ENCODE peak calls at places on chromosomes 1 and 21, in nine cellular contexts. One of them, this sample, is unnamed.
A peak's percentile ranks its signal among the peaks of the same experiment; 100 is the strongest.

GRCh38 chr1:2526824-2527552 is 592 bp upstream of the PANK4 start:
- DNase-seq in AG09319: no peak
- DNase-seq in tibial nerve: no peak
- DNase-seq in IMR-90: peak; percentile 59
- DNase-seq in omental fat pad: no peak
- DNase-seq in neural crest cell: no peak
- DNase-seq in astrocyte of the cerebellum: no peak
- DNase-seq in GM13976: peak; percentile 75
- DNase-seq in breast epithelium: no peak
- DNase-seq in this sample: no peak

GRCh38 chr1:18557621-18558465 is 72.8 kb upstream of the PAX7 start:
- DNase-seq in AG09319: no peak
- DNase-seq in tibial nerve: no peak
- DNase-seq in IMR-90: no peak
- DNase-seq in omental fat pad: no peak
- DNase-seq in neural crest cell: peak; percentile 59
- DNase-seq in astrocyte of the cerebellum: no peak
- DNase-seq in GM13976: no peak
- DNase-seq in breast epithelium: no peak
- DNase-seq in this sample: no peak

GRCh38 chr21:34974162-34974981 is 74.7 kb downstream of the RUNX1 start:
- DNase-seq in AG09319: no peak
- DNase-seq in tibial nerve: no peak
- DNase-seq in IMR-90: peak; percentile 71
- DNase-seq in omental fat pad: no peak
- DNase-seq in neural crest cell: no peak
- DNase-seq in astrocyte of the cerebellum: no peak
- DNase-seq in GM13976: peak; percentile 47
- DNase-seq in breast epithelium: no peak
- DNase-seq in this sample: no peak

GRCh38 chr1:7859406-7859805 is 6.5 kb upstream of the UTS2 start:
- DNase-seq in AG09319: no peak
- DNase-seq in tibial nerve: no peak
- DNase-seq in IMR-90: no peak
- DNase-seq in omental fat pad: no peak
- DNase-seq in neural crest cell: no peak
- DNase-seq in astrocyte of the cerebellum: no peak
- DNase-seq in GM13976: no peak
- DNase-seq in breast epithelium: no peak
- DNase-seq in this sample: no peak

GRCh38 chr1:41773144-41773571 is 145.6 kb downstream of the HIVEP3 start:
- DNase-seq in AG09319: peak; percentile 31
- DNase-seq in tibial nerve: peak; percentile 62
- DNase-seq in IMR-90: peak; percentile 80
- DNase-seq in omental fat pad: no peak
- DNase-seq in neural crest cell: no peak
- DNase-seq in astrocyte of the cerebellum: peak; percentile 48
- DNase-seq in GM13976: no peak
- DNase-seq in breast epithelium: peak; percentile 63
- DNase-seq in this sample: no peak

GRCh38 chr1:47333578-47333921 is at the start of gene CMPK1:
- DNase-seq in AG09319: peak; percentile 51
- DNase-seq in tibial nerve: peak; percentile 62
- DNase-seq in IMR-90: peak; percentile 77
- DNase-seq in omental fat pad: peak; percentile 40
- DNase-seq in neural crest cell: no peak
- DNase-seq in astrocyte of the cerebellum: peak; percentile 65
- DNase-seq in GM13976: peak; percentile 89
- DNase-seq in breast epithelium: peak; percentile 62
- DNase-seq in this sample: peak; percentile 70

GRCh38 chr1:92934395-92935378 is 26.6 kb downstream of the DIPK1A start:
- DNase-seq in AG09319: peak; percentile 95
- DNase-seq in tibial nerve: peak; percentile 53
- DNase-seq in IMR-90: peak; percentile 76
- DNase-seq in omental fat pad: no peak
- DNase-seq in neural crest cell: no peak
- DNase-seq in astrocyte of the cerebellum: peak; percentile 98
- DNase-seq in GM13976: no peak
- DNase-seq in breast epithelium: no peak
- DNase-seq in this sample: no peak

GRCh38 chr1:32208891-32209309 is at the start of gene DCDC2B:
- DNase-seq in AG09319: no peak
- DNase-seq in tibial nerve: no peak
- DNase-seq in IMR-90: peak; percentile 37
- DNase-seq in omental fat pad: no peak
- DNase-seq in neural crest cell: no peak
- DNase-seq in astrocyte of the cerebellum: no peak
- DNase-seq in GM13976: no peak
- DNase-seq in breast epithelium: peak; percentile 83
- DNase-seq in this sample: no peak

GRCh38 chr1:194159941-194160340 is 973.5 kb upstream of the B3GALT2 start:
- DNase-seq in AG09319: no peak
- DNase-seq in tibial nerve: no peak
- DNase-seq in IMR-90: peak; percentile 10
- DNase-seq in omental fat pad: no peak
- DNase-seq in neural crest cell: no peak
- DNase-seq in astrocyte of the cerebellum: no peak
- DNase-seq in GM13976: no peak
- DNase-seq in breast epithelium: no peak
- DNase-seq in this sample: no peak
- TF ChIP-seq CTCF in AG09319: no peak
- TF ChIP-seq CTCF in tibial nerve: no peak
- TF ChIP-seq CTCF in IMR-90: no peak
- TF ChIP-seq CTCF in omental fat pad: no peak
- TF ChIP-seq CTCF in neural crest cell: no peak
- TF ChIP-seq CTCF in astrocyte of the cerebellum: no peak
- TF ChIP-seq CTCF in GM13976: no peak
- TF ChIP-seq CTCF in breast epithelium: no peak
- TF ChIP-seq CTCF in this sample: no peak

GRCh38 chr1:65022264-65022663 is 55.9 kb upstream of the JAK1 start:
- DNase-seq in AG09319: no peak
- DNase-seq in tibial nerve: no peak
- DNase-seq in IMR-90: no peak
- DNase-seq in omental fat pad: no peak
- DNase-seq in neural crest cell: no peak
- DNase-seq in astrocyte of the cerebellum: no peak
- DNase-seq in GM13976: no peak
- DNase-seq in breast epithelium: no peak
- DNase-seq in this sample: no peak

GRCh38 chr1:65025794-65026193 is 59.4 kb upstream of the JAK1 start:
- DNase-seq in AG09319: no peak
- DNase-seq in tibial nerve: no peak
- DNase-seq in IMR-90: no peak
- DNase-seq in omental fat pad: no peak
- DNase-seq in neural crest cell: no peak
- DNase-seq in astrocyte of the cerebellum: no peak
- DNase-seq in GM13976: no peak
- DNase-seq in breast epithelium: no peak
- DNase-seq in this sample: no peak

GRCh38 chr1:65020774-65021173 is 54.4 kb upstream of the JAK1 start:
- DNase-seq in AG09319: no peak
- DNase-seq in tibial nerve: no peak
- DNase-seq in IMR-90: peak; percentile 5
- DNase-seq in omental fat pad: no peak
- DNase-seq in neural crest cell: no peak
- DNase-seq in astrocyte of the cerebellum: no peak
- DNase-seq in GM13976: no peak
- DNase-seq in breast epithelium: no peak
- DNase-seq in this sample: no peak

GRCh38 chr1:65026235-65026634 is 59.9 kb upstream of the JAK1 start:
- DNase-seq in AG09319: no peak
- DNase-seq in tibial nerve: no peak
- DNase-seq in IMR-90: no peak
- DNase-seq in omental fat pad: no peak
- DNase-seq in neural crest cell: no peak
- DNase-seq in astrocyte of the cerebellum: no peak
- DNase-seq in GM13976: no peak
- DNase-seq in breast epithelium: no peak
- DNase-seq in this sample: no peak

DNA sequence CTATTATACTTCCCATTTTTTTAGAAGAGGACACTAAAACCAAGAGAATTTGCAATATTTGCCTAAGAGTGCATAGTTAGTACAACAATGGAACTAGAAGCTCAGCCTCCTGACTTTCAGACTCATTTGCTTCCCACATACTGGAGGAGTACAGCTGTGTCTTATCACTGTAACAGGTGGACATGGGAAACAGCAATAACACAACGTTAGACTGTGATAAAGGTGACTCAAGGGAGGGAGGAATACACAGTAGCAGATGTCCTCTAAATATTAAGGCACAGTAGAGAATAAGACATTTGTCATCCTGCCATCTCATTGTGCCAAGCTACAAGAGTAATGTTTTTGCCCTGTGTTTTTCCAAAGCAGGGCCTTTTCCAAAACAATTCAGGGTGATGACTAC is 55.4 kb upstream of the JAK1 start:
- DNase-seq in AG09319: no peak
- DNase-seq in tibial nerve: no peak
- DNase-seq in IMR-90: no peak
- DNase-seq in omental fat pad: no peak
- DNase-seq in neural crest cell: no peak
- DNase-seq in astrocyte of the cerebellum: no peak
- DNase-seq in GM13976: no peak
- DNase-seq in breast epithelium: no peak
- DNase-seq in this sample: no peak
- TF ChIP-seq CTCF in AG09319: no peak
- TF ChIP-seq CTCF in tibial nerve: no peak
- TF ChIP-seq CTCF in IMR-90: no peak
- TF ChIP-seq CTCF in omental fat pad: no peak
- TF ChIP-seq CTCF in neural crest cell: no peak
- TF ChIP-seq CTCF in astrocyte of the cerebellum: no peak
- TF ChIP-seq CTCF in GM13976: no peak
- TF ChIP-seq CTCF in breast epithelium: no peak
- TF ChIP-seq CTCF in this sample: no peak

DNA sequence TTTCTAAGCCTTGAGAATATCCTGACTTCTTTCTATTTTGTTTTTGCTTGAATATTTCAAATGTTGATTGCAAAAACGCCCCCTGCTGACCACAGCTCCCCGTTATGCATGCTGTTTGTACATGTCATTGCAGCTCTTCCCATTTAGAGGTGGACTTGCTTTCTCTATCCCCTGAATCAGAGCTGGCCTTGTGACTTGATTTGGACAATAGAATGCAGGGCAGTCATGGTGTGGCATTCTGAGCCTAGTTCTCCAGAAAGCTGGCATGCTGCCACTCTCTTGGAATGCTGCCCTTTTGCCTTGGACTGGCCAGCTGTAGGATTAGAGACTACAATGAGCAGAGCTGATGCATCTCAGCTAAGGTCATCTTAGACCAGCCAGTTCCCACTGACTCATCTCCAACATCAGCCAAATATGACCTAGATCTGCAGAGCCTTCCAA is 1561.5 kb downstream of the MRPL39 start:
- DNase-seq in AG09319: peak; percentile 47
- DNase-seq in tibial nerve: peak; percentile 68
- DNase-seq in IMR-90: peak; percentile 99
- DNase-seq in omental fat pad: peak; percentile 33
- DNase-seq in neural crest cell: peak; percentile 1
- DNase-seq in astrocyte of the cerebellum: peak; percentile 98
- DNase-seq in GM13976: no peak
- DNase-seq in breast epithelium: peak; percentile 79
- DNase-seq in this sample: no peak
- TF ChIP-seq CTCF in AG09319: peak; percentile 21
- TF ChIP-seq CTCF in tibial nerve: no peak
- TF ChIP-seq CTCF in IMR-90: peak; percentile 57
- TF ChIP-seq CTCF in omental fat pad: no peak
- TF ChIP-seq CTCF in neural crest cell: peak; percentile 31
- TF ChIP-seq CTCF in astrocyte of the cerebellum: peak; percentile 65
- TF ChIP-seq CTCF in GM13976: peak; percentile 8
- TF ChIP-seq CTCF in breast epithelium: no peak
- TF ChIP-seq CTCF in this sample: no peak

GRCh38 chr1:53682881-53683280 is 56.1 kb downstream of the GLIS1 start:
- DNase-seq in AG09319: no peak
- DNase-seq in tibial nerve: no peak
- DNase-seq in IMR-90: no peak
- DNase-seq in omental fat pad: no peak
- DNase-seq in neural crest cell: no peak
- DNase-seq in astrocyte of the cerebellum: no peak
- DNase-seq in GM13976: no peak
- DNase-seq in breast epithelium: no peak
- DNase-seq in this sample: no peak

GRCh38 chr1:53685272-53686051 is 53.5 kb downstream of the GLIS1 start:
- DNase-seq in AG09319: no peak
- DNase-seq in tibial nerve: no peak
- DNase-seq in IMR-90: peak; percentile 45
- DNase-seq in omental fat pad: no peak
- DNase-seq in neural crest cell: no peak
- DNase-seq in astrocyte of the cerebellum: no peak
- DNase-seq in GM13976: no peak
- DNase-seq in breast epithelium: no peak
- DNase-seq in this sample: no peak

GRCh38 chr1:53682369-53682685 is 56.6 kb downstream of the GLIS1 start:
- DNase-seq in AG09319: no peak
- DNase-seq in tibial nerve: no peak
- DNase-seq in IMR-90: no peak
- DNase-seq in omental fat pad: no peak
- DNase-seq in neural crest cell: no peak
- DNase-seq in astrocyte of the cerebellum: no peak
- DNase-seq in GM13976: no peak
- DNase-seq in breast epithelium: no peak
- DNase-seq in this sample: no peak

GRCh38 chr1:53684741-53685140 is 54.2 kb downstream of the GLIS1 start:
- DNase-seq in AG09319: no peak
- DNase-seq in tibial nerve: no peak
- DNase-seq in IMR-90: no peak
- DNase-seq in omental fat pad: no peak
- DNase-seq in neural crest cell: no peak
- DNase-seq in astrocyte of the cerebellum: no peak
- DNase-seq in GM13976: no peak
- DNase-seq in breast epithelium: no peak
- DNase-seq in this sample: no peak

DNA sequence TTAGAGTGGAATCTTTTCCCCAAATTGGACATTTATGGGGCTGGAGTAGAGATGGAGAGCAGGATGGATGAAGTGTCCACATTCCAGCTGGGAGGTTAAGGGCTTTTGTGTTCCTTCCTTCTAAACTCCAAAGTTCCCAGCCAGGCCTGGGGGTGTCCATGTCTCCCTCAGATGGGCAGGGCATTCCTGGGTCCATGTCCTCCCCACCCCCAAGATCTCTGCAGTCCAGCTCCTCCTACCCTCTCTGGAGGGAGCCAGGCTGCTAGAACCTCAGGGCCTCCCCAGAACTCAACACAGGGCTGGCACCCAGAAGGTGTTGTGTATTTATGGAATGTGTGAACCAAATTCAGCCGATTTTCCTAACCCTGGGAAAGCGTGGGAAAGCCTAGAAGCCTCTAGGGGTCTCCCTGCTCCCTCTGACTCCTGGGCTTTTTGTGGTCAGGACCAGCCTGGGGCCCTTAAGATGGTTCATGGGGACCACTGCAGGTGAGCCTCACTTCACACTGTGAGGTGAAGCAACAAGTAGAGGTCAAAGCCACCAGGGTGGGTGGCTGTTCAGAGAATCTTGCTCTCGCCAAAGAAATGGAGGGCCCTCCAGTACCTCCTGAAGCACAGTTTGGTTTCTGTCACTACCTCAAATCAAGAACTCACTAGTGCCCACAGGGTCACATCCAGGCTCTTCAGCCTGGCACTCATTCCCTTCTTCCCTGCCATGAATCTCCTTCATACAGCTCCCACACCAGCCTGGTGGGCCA is 54.8 kb downstream of the GLIS1 start:
- DNase-seq in AG09319: no peak
- DNase-seq in tibial nerve: no peak
- DNase-seq in IMR-90: no peak
- DNase-seq in omental fat pad: no peak
- DNase-seq in neural crest cell: no peak
- DNase-seq in astrocyte of the cerebellum: no peak
- DNase-seq in GM13976: no peak
- DNase-seq in breast epithelium: no peak
- DNase-seq in this sample: no peak
- TF ChIP-seq CTCF in AG09319: peak; percentile 5
- TF ChIP-seq CTCF in tibial nerve: no peak
- TF ChIP-seq CTCF in IMR-90: peak; percentile 28
- TF ChIP-seq CTCF in omental fat pad: no peak
- TF ChIP-seq CTCF in neural crest cell: no peak
- TF ChIP-seq CTCF in astrocyte of the cerebellum: peak; percentile 52
- TF ChIP-seq CTCF in GM13976: no peak
- TF ChIP-seq CTCF in breast epithelium: no peak
- TF ChIP-seq CTCF in this sample: no peak